ENCODE peak calls at places on chromosomes 3 and 15, in eight cellular contexts. C, R, H, A, K, J, M and Y are unnamed samples.

GRCh38 chr3:151866711-151867410 is 6.6 kb upstream of the SUCNR1 start:
- DNase-seq in C (no peak), R (no peak), H (no peak), A (no peak), K (no peak), J (no peak), M (no peak), Y (no peak)

GRCh38 chr15:67873777-67874176 is 33.9 kb upstream of the RNU6-1 start:
- DNase-seq in C (no peak), R (no peak), H (no peak), A (no peak), K (no peak), J (no peak), M (no peak), Y (no peak)

GRCh38 chr3:156674911-156675743 is 737 bp downstream of the TIPARP start:
- DNase-seq in C (no peak), R (peak; percentile 50), H (peak; percentile 47), A (no peak), K (no peak), J (peak; percentile 26), M (no peak), Y (no peak)

GRCh38 chr3:24503499-24504176 is 9.0 kb upstream of the THRB start:
- DNase-seq in C (no peak), R (peak; percentile 41), H (no peak), A (no peak), K (no peak), J (no peak), M (no peak), Y (no peak)

GRCh38 chr15:36177590-36178281 is 401.7 kb upstream of the CDIN1 start:
- DNase-seq in C (no peak), R (no peak), H (no peak), A (peak; percentile 26), K (no peak), J (no peak), M (no peak), Y (no peak)

GRCh38 chr3:93924491-93924890 is 49.2 kb downstream of the PROS1 start:
- DNase-seq in C (no peak), R (no peak), H (no peak), A (no peak), K (no peak), J (no peak), M (no peak), Y (no peak)

GRCh38 chr15:77107531-77108355 is 36.8 kb upstream of the TSPAN3 start:
- DNase-seq in C (no peak), R (no peak), H (peak; percentile 9), A (peak; percentile 20), K (no peak), J (no peak), M (peak; percentile 15), Y (peak; percentile 8)

GRCh38 chr3:37032961-37033360 is 39.6 kb downstream of the MLH1 start:
- DNase-seq in C (no peak), R (no peak), H (no peak), A (no peak), K (no peak), J (no peak), M (no peak), Y (no peak)

GRCh38 chr3:144590854-144591253 is 619.2 kb downstream of the DIPK2A start:
- DNase-seq in C (no peak), R (no peak), H (no peak), A (no peak), K (no peak), J (no peak), M (no peak), Y (no peak)

GRCh38 chr15:28017423-28017924 is 81.6 kb downstream of the OCA2 start:
- DNase-seq in C (no peak), R (no peak), H (no peak), A (no peak), K (no peak), J (no peak), M (peak; percentile 68), Y (no peak)

GRCh38 chr3:52093751-52094525 is 37.6 kb upstream of the DUSP7 start:
- DNase-seq in C (peak; percentile 54), R (no peak), H (no peak), A (no peak), K (no peak), J (no peak), M (no peak), Y (no peak)